ENCODE peak calls at places on chromosomes 1 and 21, in eight cellular contexts. J is naive thymus-derived CD4-positive, alpha-beta T cell; Q is activated naive CD4-positive, alpha-beta T cell treated with anti-CD3 and anti-CD28 coated beads, Interleukin-2, amount 10 ng/mL, durations not matched to agents 7 days and 5 days; E is NCI-H2171; C is fibroblast of lung; V is SW480; S is stimulated activated CD4-positive, alpha-beta T cell treated with anti-CD3 and anti-CD28 coated beads, Interleukin-4, amount 100 ng/mL, for 4 hours; R is fibroblast of pulmonary artery. P is an unnamed sample.

GRCh38 chr1:62362061-62362951 is 43.1 kb upstream of the KANK4 start:
- DNase-seq in J (no peak), Q (no peak), E (peak; percentile 75), C (no peak), V (no peak), S (no peak), R (no peak), P (no peak)

GRCh38 chr1:197912739-197913494 is 4.3 kb upstream of the LHX9 start:
- DNase-seq in J (no peak), Q (no peak), E (no peak), C (no peak), V (no peak), S (no peak), R (no peak), P (no peak)

GRCh38 chr1:172823534-172823933 is 164.6 kb downstream of the FASLG start:
- DNase-seq in J (no peak), Q (no peak), E (no peak), C (peak; percentile 39), V (no peak), S (no peak), R (peak; percentile 17), P (no peak)

GRCh38 chr1:118863688-118864087 is 124.5 kb downstream of the TBX15 start:
- DNase-seq in J (no peak), Q (no peak), E (no peak), C (no peak), V (no peak), S (no peak), R (no peak), P (no peak)

GRCh38 chr21:37452222-37452621 is 85.6 kb downstream of the DYRK1A start:
- DNase-seq in J (no peak), Q (no peak), E (no peak), C (peak; percentile 83), V (no peak), S (no peak), R (peak; percentile 82), P (no peak)

GRCh38 chr1:41739061-41739955 is 179.4 kb downstream of the HIVEP3 start:
- DNase-seq in J (peak; percentile 83), Q (peak; percentile 79), E (peak; percentile 37), C (peak; percentile 86), V (no peak), S (peak; percentile 83), R (peak; percentile 62), P (peak; percentile 82)

GRCh38 chr1:212645563-212646543 is 37.3 kb downstream of the ATF3 start:
- DNase-seq in J (no peak), Q (no peak), E (no peak), C (no peak), V (no peak), S (no peak), R (no peak), P (no peak)

GRCh38 chr1:200877839-200878551 is 5.2 kb downstream of the GPR25 start:
- DNase-seq in J (no peak), Q (peak; percentile 37), E (no peak), C (no peak), V (no peak), S (no peak), R (no peak), P (peak; percentile 68)

GRCh38 chr1:84834419-84835064 is 58.5 kb downstream of the LPAR3 start:
- DNase-seq in J (no peak), Q (no peak), E (no peak), C (peak; percentile 59), V (peak; percentile 2), S (no peak), R (peak; percentile 71), P (no peak)

GRCh38 chr1:165281207-165281901 is 75.2 kb downstream of the LMX1A start:
- DNase-seq in J (no peak), Q (no peak), E (no peak), C (no peak), V (no peak), S (no peak), R (no peak), P (no peak)

GRCh38 chr1:110420023-110420662 is 12.6 kb upstream of the LAMTOR5 start:
- DNase-seq in J (no peak), Q (no peak), E (no peak), C (no peak), V (no peak), S (no peak), R (no peak), P (no peak)

GRCh38 chr1:45205910-45206721 is at the start of gene ZSWIM5:
- DNase-seq in J (peak; percentile 66), Q (peak; percentile 72), E (peak; percentile 82), C (peak; percentile 48), V (peak; percentile 77), S (peak; percentile 64), R (peak; percentile 47), P (peak; percentile 61)

GRCh38 chr21:27326293-27326692 is 359.4 kb upstream of the ADAMTS5 start:
- DNase-seq in J (no peak), Q (no peak), E (no peak), C (no peak), V (no peak), S (no peak), R (no peak), P (no peak)

GRCh38 chr1:46218443-46218842 is 15.3 kb downstream of the LURAP1 start:
- DNase-seq in J (no peak), Q (no peak), E (no peak), C (no peak), V (no peak), S (no peak), R (no peak), P (no peak)

GRCh38 chr1:2381741-2382620 is 9.4 kb downstream of the MORN1 start:
- DNase-seq in J (peak; percentile 83), Q (peak; percentile 87), E (peak; percentile 16), C (peak; percentile 74), V (peak; percentile 62), S (peak; percentile 79), R (peak; percentile 84), P (peak; percentile 81)

GRCh38 chr1:171245458-171246064 is 2.7 kb upstream of the FMO1 start:
- DNase-seq in J (no peak), Q (no peak), E (peak; percentile 5), C (peak; percentile 47), V (peak; percentile 47), S (no peak), R (peak; percentile 62), P (no peak)

GRCh38 chr21:43909736-43910455 is 44.9 kb downstream of the AGPAT3 start:
- DNase-seq in J (no peak), Q (no peak), E (no peak), C (no peak), V (no peak), S (no peak), R (no peak), P (no peak)

GRCh38 chr1:10629091-10629815 is 154.5 kb downstream of the PEX14 start:
- DNase-seq in J (no peak), Q (no peak), E (no peak), C (no peak), V (no peak), S (no peak), R (no peak), P (no peak)

GRCh38 chr1:42211224-42211623 is 46.7 kb upstream of the GUCA2A start:
- DNase-seq in J (no peak), Q (no peak), E (no peak), C (peak; percentile 5), V (no peak), S (no peak), R (peak; percentile 11), P (no peak)

GRCh38 chr1:21342961-21343838 is 52.9 kb upstream of the ECE1 start:
- DNase-seq in J (no peak), Q (peak; percentile 66), E (no peak), C (no peak), V (no peak), S (no peak), R (no peak), P (peak; percentile 58)

GRCh38 chr1:210251680-210252490 is 19.3 kb downstream of the SERTAD4 start:
- DNase-seq in J (no peak), Q (no peak), E (no peak), C (no peak), V (peak; percentile 31), S (no peak), R (no peak), P (no peak)

GRCh38 chr1:41381691-41382530 is 20.7 kb downstream of the FOXO6 start:
- DNase-seq in J (peak; percentile 43), Q (peak; percentile 44), E (no peak), C (peak; percentile 35), V (peak; percentile 56), S (peak; percentile 44), R (peak; percentile 19), P (no peak)

GRCh38 chr1:68230901-68231626 is 1.3 kb downstream of the WLS start:
- DNase-seq in J (no peak), Q (peak; percentile 20), E (no peak), C (no peak), V (peak; percentile 18), S (no peak), R (peak; percentile 18), P (no peak)

GRCh38 chr1:77876884-77877283 is 11.5 kb upstream of the NEXN start:
- DNase-seq in J (no peak), Q (no peak), E (no peak), C (peak; percentile 50), V (no peak), S (no peak), R (peak; percentile 54), P (no peak)

GRCh38 chr1:175673236-175674150 is 69.9 kb downstream of the TNR start:
- DNase-seq in J (no peak), Q (no peak), E (no peak), C (no peak), V (no peak), S (no peak), R (peak; percentile 8), P (no peak)

GRCh38 chr1:26848947-26849774 is 13.8 kb upstream of the SFN start:
- DNase-seq in J (no peak), Q (no peak), E (no peak), C (peak; percentile 77), V (peak; percentile 90), S (no peak), R (peak; percentile 71), P (no peak)

GRCh38 chr1:16132325-16132785 is 23.5 kb downstream of the EPHA2 start:
- DNase-seq in J (no peak), Q (no peak), E (no peak), C (no peak), V (no peak), S (no peak), R (no peak), P (no peak)

GRCh38 chr1:180632326-180633088 is 685 bp downstream of the XPR1 start:
- DNase-seq in J (peak; percentile 80), Q (peak; percentile 75), E (peak; percentile 57), C (no peak), V (peak; percentile 24), S (peak; percentile 58), R (no peak), P (peak; percentile 68)

GRCh38 chr1:156677616-156678596 is 699 bp upstream of the NES start:
- DNase-seq in J (no peak), Q (peak; percentile 49), E (peak; percentile 20), C (peak; percentile 92), V (peak; percentile 78), S (no peak), R (peak; percentile 88), P (peak; percentile 35)

P was measured in activated CD4-positive, alpha-beta memory T cell treated with anti-CD3 and anti-CD28 coated beads, Interleukin-2, amount 10 ng/mL, durations not matched to agents 7 days and 5 days.